ENCODE peak calls at places on chromosome 10, in seven cellular contexts. B is uterus, R is OCI-LY7, Y is AG04450, O is PC-3, J is left lung, P is right cardiac atrium. H is an unnamed sample.

GRCh38 chr10:122362031-122362592 is 12.4 kb upstream of the PLEKHA1 start:
- DNase-seq in B (no peak), R (no peak), Y (no peak), O (no peak), J (no peak), P (no peak), H (no peak)

GRCh38 chr10:104253106-104253505 is 1.6 kb upstream of the GSTO1 start:
- DNase-seq in B (no peak), R (no peak), Y (no peak), O (no peak), J (no peak), P (no peak), H (no peak)

GRCh38 chr10:90674927-90675326 is 182.9 kb downstream of the HTR7 start:
- DNase-seq in B (no peak), R (no peak), Y (peak), O (peak), J (no peak), P (no peak), H (peak)

GRCh38 chr10:10886861-10887539 is 130.7 kb upstream of the CELF2 start:
- DNase-seq in B (no peak), R (no peak), Y (no peak), O (no peak), J (no peak), P (no peak), H (no peak)

GRCh38 chr10:28938745-28939144 is 261.4 kb downstream of the BAMBI start:
- DNase-seq in B (no peak), R (no peak), Y (no peak), O (peak), J (no peak), P (no peak), H (no peak)

GRCh38 chr10:126013489-126014281 is 117.3 kb downstream of the FANK1 start:
- DNase-seq in B (no peak), R (no peak), Y (peak), O (peak), J (no peak), P (no peak), H (peak)

GRCh38 chr10:124041684-124042445 is 51.5 kb downstream of the CHST15 start:
- DNase-seq in B (no peak), R (no peak), Y (no peak), O (no peak), J (no peak), P (no peak), H (no peak)

GRCh38 chr10:2111936-2112335 is 374.6 kb upstream of the ADARB2 start:
- DNase-seq in B (no peak), R (no peak), Y (no peak), O (peak), J (no peak), P (no peak), H (peak)

GRCh38 chr10:33041783-33042437 is 83.9 kb upstream of the ITGB1 start:
- DNase-seq in B (no peak), R (no peak), Y (no peak), O (peak), J (no peak), P (no peak), H (no peak)

GRCh38 chr10:90642136-90642535 is 215.7 kb downstream of the HTR7 start:
- DNase-seq in B (no peak), R (no peak), Y (no peak), O (peak), J (no peak), P (no peak), H (no peak)

GRCh38 chr10:73785721-73786511 is 510 bp downstream of the ZSWIM8 start:
- DNase-seq in B (no peak), R (peak), Y (no peak), O (peak), J (no peak), P (peak), H (peak)

GRCh38 chr10:125258676-125259075 is 98.3 kb upstream of the CTBP2 start:
- DNase-seq in B (no peak), R (no peak), Y (no peak), O (no peak), J (no peak), P (no peak), H (no peak)

GRCh38 chr10:59857049-59857448 is 49.3 kb downstream of the CCDC6 start:
- DNase-seq in B (no peak), R (no peak), Y (no peak), O (no peak), J (no peak), P (no peak), H (no peak)

GRCh38 chr10:90560331-90560730 is 297.5 kb downstream of the HTR7 start:
- DNase-seq in B (no peak), R (no peak), Y (no peak), O (no peak), J (no peak), P (no peak), H (no peak)

GRCh38 chr10:95373660-95374059 is 82.9 kb upstream of the PDLIM1 start:
- DNase-seq in B (no peak), R (no peak), Y (no peak), O (no peak), J (no peak), P (no peak), H (no peak)

GRCh38 chr10:29658984-29659769 is 24.4 kb upstream of the SVIL start:
- DNase-seq in B (no peak), R (no peak), Y (peak), O (peak), J (no peak), P (no peak), H (peak)

DNA sequence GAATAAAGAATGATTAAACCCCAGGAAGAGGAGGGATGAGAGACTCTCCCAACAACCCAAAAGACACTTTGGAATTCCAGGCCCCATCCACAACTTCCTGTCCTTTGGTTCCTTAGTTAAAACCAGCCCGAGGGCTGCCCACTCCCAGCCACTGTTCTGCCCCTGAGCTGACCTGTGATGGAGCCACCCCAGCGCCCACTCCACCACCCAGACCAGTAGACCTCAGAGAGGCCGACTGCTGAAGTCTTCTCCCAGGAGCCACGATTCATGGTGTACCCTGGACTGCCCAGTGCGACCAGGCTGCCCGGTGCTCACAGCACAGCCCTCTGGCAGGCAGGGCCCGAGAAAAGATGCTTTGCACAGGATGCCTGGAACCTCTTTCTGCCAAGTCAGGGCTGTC is 6.7 kb downstream of the VSTM4 start:
- DNase-seq in B (no peak), R (no peak), Y (no peak), O (no peak), J (no peak), P (no peak), H (no peak)
- H3K27ac ChIP-seq in B (peak), R (no peak), Y (no peak), O (no peak), J (no peak), P (no peak), H (no peak)

GRCh38 chr10:31700222-31700621 is 228.4 kb downstream of the ARHGAP12 start:
- DNase-seq in B (no peak), R (no peak), Y (peak), O (no peak), J (no peak), P (peak), H (no peak)

GRCh38 chr10:31698169-31698890 is 230.3 kb downstream of the ARHGAP12 start:
- DNase-seq in B (peak), R (no peak), Y (peak), O (peak), J (no peak), P (peak), H (no peak)

GRCh38 chr10:31693499-31693898 is 235.1 kb downstream of the ARHGAP12 start:
- DNase-seq in B (no peak), R (no peak), Y (no peak), O (no peak), J (no peak), P (no peak), H (no peak)

GRCh38 chr10:31694929-31695837 is 233.4 kb downstream of the ARHGAP12 start:
- DNase-seq in B (no peak), R (no peak), Y (no peak), O (no peak), J (peak), P (peak), H (no peak)

GRCh38 chr10:31697271-31698168 is 231.1 kb downstream of the ARHGAP12 start:
- DNase-seq in B (peak), R (no peak), Y (peak), O (peak), J (peak), P (peak), H (no peak)
- H3K27ac ChIP-seq in B (peak), R (no peak), Y (peak), O (no peak), J (peak), P (peak), H (no peak)

DNA sequence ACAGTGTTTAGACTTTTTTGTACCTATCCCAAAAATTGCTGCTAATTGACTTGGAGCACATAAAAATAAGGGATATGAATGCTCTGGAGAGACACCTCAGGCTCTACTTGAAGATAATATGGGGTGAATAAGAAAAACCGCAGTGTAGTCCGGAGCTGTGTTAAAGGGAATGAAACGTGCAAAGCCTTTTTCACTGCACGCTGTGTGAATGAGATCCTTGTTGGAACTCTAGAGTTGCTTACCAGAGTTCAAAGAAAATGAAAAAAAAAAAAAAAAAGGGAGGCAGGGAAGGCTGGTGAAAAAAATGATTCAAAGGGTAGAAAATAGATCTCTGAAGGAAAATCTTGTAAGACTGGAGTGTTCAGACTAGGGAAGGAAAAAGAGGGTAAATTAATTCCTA is 226.6 kb downstream of the LRMDA start:
- DNase-seq in B (no peak), R (no peak), Y (no peak), O (no peak), J (no peak), P (no peak), H (no peak)
- H3K27ac ChIP-seq in B (peak), R (no peak), Y (no peak), O (no peak), J (no peak), P (no peak), H (no peak)

GRCh38 chr10:43258922-43259247 is 8.0 kb downstream of the RASGEF1A start:
- DNase-seq in B (no peak), R (no peak), Y (no peak), O (no peak), J (no peak), P (no peak), H (no peak)
- H3K27ac ChIP-seq in B (no peak), R (no peak), Y (no peak), O (no peak), J (no peak), P (no peak), H (no peak)

GRCh38 chr10:36118289-36118688 is 476.2 kb upstream of the FZD8 start:
- DNase-seq in B (peak), R (no peak), Y (no peak), O (no peak), J (no peak), P (no peak), H (no peak)

GRCh38 chr10:36114913-36115312 is 472.8 kb upstream of the FZD8 start:
- DNase-seq in B (no peak), R (no peak), Y (peak), O (peak), J (no peak), P (no peak), H (no peak)

GRCh38 chr10:36115364-36115763 is 473.3 kb upstream of the FZD8 start:
- DNase-seq in B (no peak), R (no peak), Y (no peak), O (no peak), J (no peak), P (no peak), H (no peak)

GRCh38 chr10:36114141-36114540 is 472.0 kb upstream of the FZD8 start:
- DNase-seq in B (no peak), R (no peak), Y (no peak), O (peak), J (no peak), P (no peak), H (no peak)

DNA sequence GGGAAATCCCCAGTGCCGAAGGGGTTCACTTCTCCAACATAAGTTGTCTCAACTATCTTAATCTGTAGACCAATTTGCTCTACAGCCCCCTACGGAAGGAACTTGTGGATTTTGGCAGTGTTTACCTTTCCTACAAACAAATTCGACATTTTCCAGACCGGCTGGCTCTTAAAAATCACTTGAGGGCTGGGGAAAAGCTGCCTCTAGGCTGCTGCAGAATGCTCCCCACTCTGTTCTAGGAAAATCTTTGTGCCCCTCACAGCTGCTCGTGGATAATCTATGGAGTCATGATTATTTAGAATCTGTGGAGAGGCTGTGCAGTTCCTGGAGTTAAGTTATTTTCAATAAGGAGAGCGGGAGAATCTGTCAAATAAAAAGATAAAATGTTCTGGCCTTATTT is 474.7 kb upstream of the FZD8 start:
- DNase-seq in B (no peak), R (no peak), Y (no peak), O (no peak), J (no peak), P (no peak), H (no peak)
- H3K27ac ChIP-seq in B (peak), R (no peak), Y (no peak), O (no peak), J (no peak), P (no peak), H (no peak)

GRCh38 chr10:113691381-113691780 is 11.7 kb downstream of the CASP7 start:
- DNase-seq in B (no peak), R (no peak), Y (no peak), O (no peak), J (no peak), P (no peak), H (no peak)
- H3K27ac ChIP-seq in B (no peak), R (no peak), Y (no peak), O (no peak), J (no peak), P (no peak), H (no peak)

GRCh38 chr10:72370201-72370722 is 15.5 kb upstream of the DNAJB12 start:
- DNase-seq in B (no peak), R (no peak), Y (no peak), O (no peak), J (no peak), P (no peak), H (no peak)

GRCh38 chr10:72367301-72367970 is 12.7 kb upstream of the DNAJB12 start:
- DNase-seq in B (no peak), R (no peak), Y (no peak), O (no peak), J (no peak), P (no peak), H (no peak)

GRCh38 chr10:72365106-72365505 is 10.4 kb upstream of the DNAJB12 start:
- DNase-seq in B (no peak), R (no peak), Y (no peak), O (no peak), J (no peak), P (no peak), H (no peak)

DNA sequence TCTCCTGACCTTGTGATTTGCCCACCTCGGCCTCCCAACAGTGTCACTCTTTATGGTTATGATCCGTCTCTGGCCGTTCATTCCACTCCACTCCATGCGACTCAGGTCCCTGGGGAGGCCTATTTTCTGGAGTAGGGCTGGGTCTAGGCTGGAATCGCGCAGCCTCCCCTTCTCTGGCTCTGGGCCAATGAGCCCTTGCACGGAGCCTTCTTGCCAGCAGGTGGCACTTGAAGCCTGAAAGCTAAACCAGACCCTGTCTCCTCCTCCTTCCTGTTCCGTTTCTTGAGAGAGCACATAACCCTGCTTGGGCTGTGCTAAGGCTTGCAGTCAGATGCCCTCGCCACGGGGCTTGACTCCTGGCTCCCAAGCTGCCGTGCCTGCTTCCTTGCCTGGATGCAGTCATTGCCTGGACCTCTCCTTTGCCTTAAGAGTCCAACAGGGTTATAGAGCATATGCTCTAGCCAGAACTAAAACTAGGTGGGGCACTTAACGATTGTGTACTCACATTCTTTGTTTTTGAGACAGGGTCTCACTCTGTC is 9.6 kb upstream of the DNAJB12 start:
- DNase-seq in B (peak), R (peak), Y (peak), O (peak), J (peak), P (peak), H (peak)
- H3K27ac ChIP-seq in B (peak), R (no peak), Y (peak), O (peak), J (peak), P (peak), H (peak)

DNA sequence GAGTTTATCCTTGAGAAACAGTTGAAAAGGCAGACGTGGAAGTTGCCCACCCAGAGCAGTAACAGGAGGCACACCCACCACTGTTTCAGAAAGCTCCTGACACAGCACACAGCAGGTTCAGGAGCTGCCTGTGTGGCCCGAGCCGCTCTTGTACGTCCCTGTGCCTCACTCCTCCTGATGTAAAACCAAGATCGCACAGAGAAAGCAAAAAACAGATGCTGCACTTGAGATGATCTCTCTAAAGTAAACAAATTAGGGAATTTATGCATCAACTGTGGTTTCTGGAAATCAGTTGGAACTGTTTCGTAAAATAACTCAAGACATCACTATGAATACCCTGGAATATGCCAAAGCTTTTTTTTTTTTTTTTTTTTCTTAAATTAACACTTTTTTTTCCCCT is 620.8 kb downstream of the PARD3 start:
- DNase-seq in B (no peak), R (no peak), Y (peak), O (no peak), J (no peak), P (no peak), H (no peak)
- H3K27ac ChIP-seq in B (no peak), R (no peak), Y (no peak), O (no peak), J (no peak), P (no peak), H (no peak)

H was measured in epithelial cell of prostate.